ENCODE peak calls at places on chromosomes 12 and 14, in nine cellular contexts. E is body of pancreas, B is Peyer's patch, H is lower leg skin, I is suprapubic skin, L is NB4, T is uterus, D is ovary, Z is stomach. R is an unnamed sample.

GRCh38 chr12:124389537-124390441 is 94.9 kb downstream of the RFLNA start:
- DNase-seq in E (no peak), B (no peak), H (no peak), I (no peak), L (no peak), T (peak; percentile 42), D (peak; percentile 59), Z (no peak), R (no peak)

GRCh38 chr12:63863658-63864455 is 19.4 kb downstream of the SRGAP1 start:
- DNase-seq in E (no peak), B (no peak), H (no peak), I (no peak), L (no peak), T (no peak), D (no peak), Z (no peak), R (no peak)

GRCh38 chr12:132557969-132558856 is 52.2 kb downstream of the LRCOL1 start:
- DNase-seq in E (no peak), B (peak; percentile 43), H (no peak), I (no peak), L (peak; percentile 99), T (no peak), D (no peak), Z (no peak), R (no peak)

GRCh38 chr12:3178671-3179413 is 101.7 kb downstream of the TSPAN9 start:
- DNase-seq in E (no peak), B (no peak), H (no peak), I (no peak), L (no peak), T (no peak), D (no peak), Z (no peak), R (no peak)

GRCh38 chr12:52903285-52903854 is 1.5 kb downstream of the KRT8 start:
- DNase-seq in E (peak; percentile 75), B (peak; percentile 45), H (peak; percentile 89), I (no peak), L (peak; percentile 92), T (peak; percentile 67), D (peak; percentile 74), Z (peak; percentile 76), R (peak; percentile 87)

GRCh38 chr14:101478796-101479410 is 82.4 kb upstream of the DIO3 start:
- DNase-seq in E (peak; percentile 7), B (no peak), H (peak; percentile 74), I (peak; percentile 49), L (no peak), T (peak; percentile 15), D (peak; percentile 28), Z (peak; percentile 9), R (no peak)

GRCh38 chr12:62435337-62436163 is 31.1 kb upstream of the MON2 start:
- DNase-seq in E (peak; percentile 54), B (peak; percentile 22), H (peak; percentile 86), I (no peak), L (peak; percentile 67), T (peak; percentile 25), D (peak; percentile 25), Z (peak; percentile 49), R (peak; percentile 59)

GRCh38 chr12:8638951-8639350 is 23.7 kb downstream of the MFAP5 start:
- DNase-seq in E (no peak), B (no peak), H (no peak), I (no peak), L (no peak), T (no peak), D (no peak), Z (no peak), R (no peak)

GRCh38 chr12:96234591-96235496 is 40.7 kb downstream of the ELK3 start:
- DNase-seq in E (no peak), B (no peak), H (peak; percentile 83), I (no peak), L (no peak), T (no peak), D (no peak), Z (no peak), R (no peak)

GRCh38 chr14:57486767-57487379 is 6.8 kb downstream of the CCDC198 start:
- DNase-seq in E (no peak), B (no peak), H (no peak), I (no peak), L (peak; percentile 44), T (no peak), D (no peak), Z (no peak), R (peak; percentile 5)

GRCh38 chr12:5014269-5014668 is 29.4 kb upstream of the KCNA5 start:
- DNase-seq in E (no peak), B (no peak), H (no peak), I (no peak), L (peak; percentile 12), T (no peak), D (no peak), Z (no peak), R (no peak)

DNA sequence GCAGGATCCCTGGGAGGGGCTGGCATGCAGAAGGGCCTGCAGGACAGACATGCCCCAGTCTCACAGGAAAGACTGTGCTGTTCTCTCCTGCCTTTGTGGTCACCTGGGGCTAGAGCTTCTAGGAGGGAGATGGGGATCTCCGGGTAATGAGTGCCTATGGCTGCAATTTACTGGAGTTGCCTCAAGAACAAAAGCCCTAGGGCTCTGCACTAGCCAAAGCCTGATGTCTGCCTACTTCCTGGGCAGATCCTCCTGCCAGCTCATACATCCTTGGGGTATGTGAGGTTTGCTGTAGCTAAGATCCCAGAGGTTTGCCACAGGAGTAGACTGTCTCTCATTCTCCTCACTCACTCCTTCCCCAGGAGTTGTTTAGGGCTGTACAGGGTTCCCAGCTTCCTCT is 106.9 kb upstream of the PPFIA2 start:
- DNase-seq in E (no peak), B (no peak), H (peak; percentile 68), I (no peak), L (no peak), T (no peak), D (no peak), Z (no peak), R (no peak)
- TF ChIP-seq POLR2A in E (no peak), B (no peak), H (no peak), I (no peak), L (no peak), T (no peak), D (no peak), Z (no peak), R (no peak)

GRCh38 chr12:24945039-24945438 is 3.9 kb downstream of the BCAT1 start:
- DNase-seq in E (no peak), B (no peak), H (no peak), I (no peak), L (no peak), T (no peak), D (no peak), Z (no peak), R (no peak)

GRCh38 chr12:24947541-24948451 is 1.1 kb downstream of the BCAT1 start:
- DNase-seq in E (no peak), B (no peak), H (no peak), I (no peak), L (peak; percentile 52), T (no peak), D (no peak), Z (no peak), R (no peak)

GRCh38 chr12:24944598-24944975 is 4.3 kb downstream of the BCAT1 start:
- DNase-seq in E (no peak), B (no peak), H (no peak), I (no peak), L (no peak), T (no peak), D (no peak), Z (no peak), R (no peak)

GRCh38 chr12:24943947-24944597 is 4.8 kb downstream of the BCAT1 start:
- DNase-seq in E (no peak), B (no peak), H (no peak), I (no peak), L (no peak), T (no peak), D (no peak), Z (no peak), R (no peak)

GRCh38 chr12:24945822-24946221 is 3.1 kb downstream of the BCAT1 start:
- DNase-seq in E (no peak), B (no peak), H (no peak), I (no peak), L (peak; percentile 37), T (no peak), D (no peak), Z (no peak), R (no peak)
- H3K4me3 ChIP-seq in E (no peak overlapping the region), B (no peak overlapping the region), H (no peak overlapping the region), I (no peak overlapping the region), L (peak overlapping the region; percentile 91), T (no peak overlapping the region), D (no peak overlapping the region), Z (no peak overlapping the region), R (no peak overlapping the region)

GRCh38 chr14:21090940-21091663 is 7.4 kb downstream of the ZNF219 start:
- DNase-seq in E (no peak), B (no peak), H (no peak), I (no peak), L (no peak), T (peak; percentile 21), D (no peak), Z (no peak), R (peak; percentile 27)

GRCh38 chr14:21089877-21090193 is 8.6 kb downstream of the ZNF219 start:
- DNase-seq in E (no peak), B (no peak), H (no peak), I (no peak), L (no peak), T (no peak), D (no peak), Z (no peak), R (no peak)

GRCh38 chr14:21091784-21092146 is 6.7 kb downstream of the ZNF219 start:
- DNase-seq in E (no peak), B (no peak), H (no peak), I (no peak), L (no peak), T (peak; percentile 18), D (no peak), Z (no peak), R (peak; percentile 46)

GRCh38 chr14:21089271-21089670 is 9.2 kb downstream of the ZNF219 start:
- DNase-seq in E (no peak), B (no peak), H (no peak), I (no peak), L (no peak), T (no peak), D (no peak), Z (no peak), R (no peak)

DNA sequence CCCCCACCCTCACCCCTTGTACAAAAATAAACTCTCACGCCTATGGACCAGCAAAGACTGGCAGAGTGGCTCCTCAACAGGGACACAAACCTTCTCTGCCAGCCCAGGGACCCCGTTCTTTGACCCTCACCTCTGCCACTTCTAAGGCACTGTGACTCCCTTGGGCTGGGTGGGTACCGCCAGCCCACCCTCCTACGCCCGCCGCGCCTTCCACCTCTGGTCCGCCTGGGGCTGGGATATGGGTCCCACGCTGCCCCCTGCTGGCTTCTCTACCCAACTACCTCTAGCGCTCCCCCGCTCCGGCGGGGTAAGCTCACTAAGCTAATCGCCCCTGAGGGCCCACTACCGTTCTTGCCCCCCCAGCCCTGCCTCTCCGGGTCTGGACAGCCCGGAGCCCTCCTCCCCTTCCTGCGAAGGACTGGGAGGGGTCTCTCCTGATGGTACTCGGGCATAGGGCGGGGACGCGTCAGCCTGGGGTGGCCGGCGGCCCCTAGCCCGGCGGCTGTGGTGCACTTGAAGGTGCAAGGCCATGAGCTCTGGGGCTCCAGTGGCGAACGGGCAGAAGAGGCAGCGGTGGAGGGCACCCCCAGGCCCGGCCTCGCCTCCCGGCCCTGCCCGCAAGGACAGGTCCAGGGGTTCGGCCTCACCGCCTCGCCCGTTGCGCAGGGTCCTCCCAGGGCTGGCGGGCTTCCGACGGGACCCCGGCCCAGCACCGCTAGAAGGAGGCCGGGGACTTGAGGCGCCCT is 8.1 kb downstream of the ZNF219 start:
- DNase-seq in E (peak; percentile 47), B (no peak), H (no peak), I (no peak), L (peak; percentile 47), T (no peak), D (no peak), Z (no peak), R (peak; percentile 38)
- TF ChIP-seq POLR2A in E (no peak), B (no peak), H (no peak), I (no peak), L (no peak), T (no peak), D (no peak), Z (no peak), R (no peak)

GRCh38 chr12:46168426-46168825 is 100.4 kb downstream of the SLC38A1 start:
- DNase-seq in E (no peak), B (no peak), H (no peak), I (no peak), L (no peak), T (no peak), D (no peak), Z (no peak), R (no peak)
- H3K4me3 ChIP-seq in E (no peak overlapping the region), B (no peak overlapping the region), H (no peak overlapping the region), I (no peak overlapping the region), L (no peak overlapping the region), T (no peak overlapping the region), D (no peak overlapping the region), Z (no peak overlapping the region), R (no peak overlapping the region)